ENCODE peak calls at places on chromosomes 1 and 21, in ten cellular contexts. One of them, this sample, is unnamed.

GRCh38 chr1:200240655-200241054 is 169.2 kb downstream of the ZNF281 start:
- DNase-seq in fibroblast of the conjunctiva: no peak
- DNase-seq in activated T-helper 1 cell treated with Interleukin-2 at 50 U/mL for 16 hours: no peak
- DNase-seq in GDM1: no peak
- DNase-seq in Right ventricle myocardium superior: peak
- DNase-seq in naive B cell: no peak
- DNase-seq in HT-29: no peak
- DNase-seq in occipital lobe: no peak
- DNase-seq in HCT116: no peak
- DNase-seq in activated T-cell treated with anti-CD3 and anti-CD28 coated beads for 4 hours: no peak
- DNase-seq in this sample: no peak

GRCh38 chr1:34907487-34908090 is 21.9 kb downstream of the DLGAP3 start:
- DNase-seq in Right ventricle myocardium superior: no peak
- DNase-seq in occipital lobe: no peak
- DNase-seq in fibroblast of the conjunctiva: no peak
- DNase-seq in naive B cell: no peak
- DNase-seq in HCT116: no peak
- DNase-seq in activated T-cell treated with anti-CD3 and anti-CD28 coated beads for 4 hours: no peak
- DNase-seq in HT-29: no peak
- DNase-seq in activated T-helper 1 cell treated with Interleukin-2 at 50 U/mL for 16 hours: no peak
- DNase-seq in GDM1: no peak
- DNase-seq in this sample: no peak

GRCh38 chr1:180912211-180912800 is 391 bp upstream of the KIAA1614 start:
- DNase-seq in HCT116: no peak
- DNase-seq in naive B cell: no peak
- DNase-seq in occipital lobe: no peak
- DNase-seq in GDM1: no peak
- DNase-seq in fibroblast of the conjunctiva: no peak
- DNase-seq in activated T-cell treated with anti-CD3 and anti-CD28 coated beads for 4 hours: no peak
- DNase-seq in HT-29: no peak
- DNase-seq in Right ventricle myocardium superior: peak
- DNase-seq in activated T-helper 1 cell treated with Interleukin-2 at 50 U/mL for 16 hours: no peak
- DNase-seq in this sample: no peak

GRCh38 chr1:204307334-204307883 is 52.3 kb downstream of the PLEKHA6 start:
- DNase-seq in GDM1: no peak
- DNase-seq in fibroblast of the conjunctiva: no peak
- DNase-seq in naive B cell: no peak
- DNase-seq in HCT116: no peak
- DNase-seq in Right ventricle myocardium superior: no peak
- DNase-seq in activated T-cell treated with anti-CD3 and anti-CD28 coated beads for 4 hours: no peak
- DNase-seq in occipital lobe: peak
- DNase-seq in HT-29: no peak
- DNase-seq in activated T-helper 1 cell treated with Interleukin-2 at 50 U/mL for 16 hours: no peak
- DNase-seq in this sample: no peak

GRCh38 chr1:39852214-39852791 is 31.0 kb downstream of the TRIT1 start:
- DNase-seq in occipital lobe: no peak
- DNase-seq in naive B cell: no peak
- DNase-seq in HT-29: peak
- DNase-seq in activated T-helper 1 cell treated with Interleukin-2 at 50 U/mL for 16 hours: no peak
- DNase-seq in HCT116: no peak
- DNase-seq in GDM1: no peak
- DNase-seq in activated T-cell treated with anti-CD3 and anti-CD28 coated beads for 4 hours: no peak
- DNase-seq in fibroblast of the conjunctiva: no peak
- DNase-seq in Right ventricle myocardium superior: no peak
- DNase-seq in this sample: no peak

GRCh38 chr1:8562881-8563865 is 245.3 kb downstream of the SLC45A1 start:
- DNase-seq in HCT116: no peak
- DNase-seq in naive B cell: no peak
- DNase-seq in HT-29: no peak
- DNase-seq in GDM1: no peak
- DNase-seq in occipital lobe: no peak
- DNase-seq in fibroblast of the conjunctiva: no peak
- DNase-seq in activated T-helper 1 cell treated with Interleukin-2 at 50 U/mL for 16 hours: no peak
- DNase-seq in Right ventricle myocardium superior: no peak
- DNase-seq in activated T-cell treated with anti-CD3 and anti-CD28 coated beads for 4 hours: no peak
- DNase-seq in this sample: no peak

GRCh38 chr1:244049142-244049968 is 1.7 kb upstream of the ZBTB18 start:
- DNase-seq in Right ventricle myocardium superior: peak
- DNase-seq in fibroblast of the conjunctiva: no peak
- DNase-seq in HCT116: no peak
- DNase-seq in HT-29: peak
- DNase-seq in GDM1: peak
- DNase-seq in occipital lobe: peak
- DNase-seq in naive B cell: peak
- DNase-seq in activated T-helper 1 cell treated with Interleukin-2 at 50 U/mL for 16 hours: peak
- DNase-seq in activated T-cell treated with anti-CD3 and anti-CD28 coated beads for 4 hours: no peak
- DNase-seq in this sample: peak

GRCh38 chr21:45040114-45040715 is 34.2 kb upstream of the ADARB1 start:
- DNase-seq in Right ventricle myocardium superior: no peak
- DNase-seq in activated T-helper 1 cell treated with Interleukin-2 at 50 U/mL for 16 hours: no peak
- DNase-seq in GDM1: no peak
- DNase-seq in fibroblast of the conjunctiva: no peak
- DNase-seq in occipital lobe: no peak
- DNase-seq in activated T-cell treated with anti-CD3 and anti-CD28 coated beads for 4 hours: no peak
- DNase-seq in HT-29: no peak
- DNase-seq in naive B cell: no peak
- DNase-seq in HCT116: no peak
- DNase-seq in this sample: no peak

GRCh38 chr1:219299420-219299819 is 125.7 kb downstream of the LYPLAL1 start:
- DNase-seq in naive B cell: no peak
- DNase-seq in GDM1: no peak
- DNase-seq in activated T-helper 1 cell treated with Interleukin-2 at 50 U/mL for 16 hours: no peak
- DNase-seq in HT-29: no peak
- DNase-seq in Right ventricle myocardium superior: no peak
- DNase-seq in fibroblast of the conjunctiva: no peak
- DNase-seq in occipital lobe: no peak
- DNase-seq in activated T-cell treated with anti-CD3 and anti-CD28 coated beads for 4 hours: no peak
- DNase-seq in HCT116: no peak
- DNase-seq in this sample: no peak

GRCh38 chr1:218658899-218659298 is 313.8 kb downstream of the TGFB2 start:
- DNase-seq in Right ventricle myocardium superior: no peak
- DNase-seq in naive B cell: no peak
- DNase-seq in HCT116: no peak
- DNase-seq in activated T-cell treated with anti-CD3 and anti-CD28 coated beads for 4 hours: no peak
- DNase-seq in fibroblast of the conjunctiva: no peak
- DNase-seq in activated T-helper 1 cell treated with Interleukin-2 at 50 U/mL for 16 hours: no peak
- DNase-seq in HT-29: peak
- DNase-seq in occipital lobe: no peak
- DNase-seq in GDM1: no peak
- DNase-seq in this sample: no peak

GRCh38 chr21:29534448-29534847 is 235.7 kb downstream of the BACH1 start:
- DNase-seq in activated T-helper 1 cell treated with Interleukin-2 at 50 U/mL for 16 hours: no peak
- DNase-seq in fibroblast of the conjunctiva: no peak
- DNase-seq in naive B cell: no peak
- DNase-seq in activated T-cell treated with anti-CD3 and anti-CD28 coated beads for 4 hours: no peak
- DNase-seq in HCT116: no peak
- DNase-seq in Right ventricle myocardium superior: no peak
- DNase-seq in occipital lobe: no peak
- DNase-seq in GDM1: no peak
- DNase-seq in HT-29: peak
- DNase-seq in this sample: no peak

GRCh38 chr1:21909787-21910503 is 27.2 kb downstream of the HSPG2 start:
- DNase-seq in GDM1: peak
- DNase-seq in activated T-helper 1 cell treated with Interleukin-2 at 50 U/mL for 16 hours: no peak
- DNase-seq in occipital lobe: no peak
- DNase-seq in fibroblast of the conjunctiva: no peak
- DNase-seq in activated T-cell treated with anti-CD3 and anti-CD28 coated beads for 4 hours: peak
- DNase-seq in HCT116: no peak
- DNase-seq in naive B cell: peak
- DNase-seq in Right ventricle myocardium superior: peak
- DNase-seq in HT-29: peak
- DNase-seq in this sample: no peak

GRCh38 chr1:234000557-234001081 is 96.1 kb downstream of the SLC35F3 start:
- DNase-seq in GDM1: no peak
- DNase-seq in occipital lobe: peak
- DNase-seq in fibroblast of the conjunctiva: no peak
- DNase-seq in activated T-cell treated with anti-CD3 and anti-CD28 coated beads for 4 hours: no peak
- DNase-seq in HCT116: no peak
- DNase-seq in naive B cell: no peak
- DNase-seq in Right ventricle myocardium superior: no peak
- DNase-seq in HT-29: no peak
- DNase-seq in activated T-helper 1 cell treated with Interleukin-2 at 50 U/mL for 16 hours: no peak
- DNase-seq in this sample: no peak

This sample was measured in frontal cortex.